ENCODE peak calls at places on chromosomes 5 and 9, in four cellular contexts. W, T, F and C are unnamed samples.

GRCh38 chr5:117286813-117287212 is 712.2 kb upstream of the SEMA6A start:
- DNase-seq in W (no peak), T (no peak), F (no peak), C (no peak)

GRCh38 chr5:116571568-116572321 is 2.9 kb downstream of the SEMA6A start:
- DNase-seq in W (peak; percentile 25), T (no peak), F (no peak), C (peak; percentile 39)

GRCh38 chr9:136174779-136175744 is 29.9 kb downstream of the LHX3 start:
- DNase-seq in W (no peak), T (peak; percentile 49), F (no peak), C (no peak)

GRCh38 chr5:10726179-10726912 is 34.7 kb downstream of the DAP start:
- DNase-seq in W (no peak), T (no peak), F (no peak), C (no peak)

GRCh38 chr5:139668924-139669680 is 21.0 kb downstream of the CXXC5 start:
- DNase-seq in W (no peak), T (no peak), F (no peak), C (no peak)

GRCh38 chr5:61951295-61951694 is 354.7 kb upstream of the KIF2A start:
- DNase-seq in W (no peak), T (no peak), F (no peak), C (no peak)

GRCh38 chr9:135144581-135145108 is 57.2 kb downstream of the OLFM1 start:
- DNase-seq in W (no peak), T (no peak), F (no peak), C (no peak)

GRCh38 chr5:32760091-32760509 is 49.0 kb downstream of the NPR3 start:
- DNase-seq in W (no peak), T (no peak), F (no peak), C (peak; percentile 19)

GRCh38 chr9:125262217-125262991 is 778 bp downstream of the GAPVD1 start:
- DNase-seq in W (no peak), T (no peak), F (no peak), C (peak; percentile 15)

GRCh38 chr5:171647043-171647899 is 138.3 kb upstream of the SMIM23 start:
- DNase-seq in W (no peak), T (no peak), F (no peak), C (peak; percentile 21)

GRCh38 chr5:77751328-77752023 is 24.7 kb downstream of the TBCA start:
- DNase-seq in W (no peak), T (no peak), F (no peak), C (no peak)

GRCh38 chr9:133309608-133310007 is 26.4 kb downstream of the SURF6 start:
- DNase-seq in W (no peak), T (no peak), F (no peak), C (no peak)

GRCh38 chr5:76689321-76690026 is 26.5 kb upstream of the F2R start:
- DNase-seq in W (no peak), T (no peak), F (no peak), C (no peak)

GRCh38 chr9:16526380-16526779 is 344.1 kb downstream of the BNC2 start:
- DNase-seq in W (no peak), T (no peak), F (no peak), C (no peak)

GRCh38 chr5:50965621-50966362 is 299.4 kb downstream of the PARP8 start:
- DNase-seq in W (peak; percentile 40), T (peak; percentile 59), F (no peak), C (no peak)

GRCh38 chr5:158953929-158954534 is 145.7 kb downstream of the EBF1 start:
- DNase-seq in W (no peak), T (no peak), F (peak; percentile 98), C (no peak)

GRCh38 chr9:95207403-95207802 is 110.1 kb downstream of the FANCC start:
- DNase-seq in W (no peak), T (no peak), F (no peak), C (no peak)

GRCh38 chr5:176501333-176501732 is 35.9 kb downstream of the RNF44 start:
- DNase-seq in W (no peak), T (no peak), F (no peak), C (no peak)

GRCh38 chr5:32961066-32961429 is 249.9 kb downstream of the NPR3 start:
- DNase-seq in W (no peak), T (no peak), F (no peak), C (no peak)

GRCh38 chr5:174324680-174325079 is 279.2 kb downstream of the NSG2 start:
- DNase-seq in W (no peak), T (no peak), F (no peak), C (no peak)

GRCh38 chr5:2300861-2301610 is 418.3 kb upstream of the IRX4 start:
- DNase-seq in W (no peak), T (no peak), F (no peak), C (no peak)

GRCh38 chr5:156186760-156187159 is 140.2 kb upstream of the SGCD start:
- DNase-seq in W (no peak), T (no peak), F (no peak), C (no peak)

GRCh38 chr5:124730381-124730780 is 16.1 kb downstream of the ZNF608 start:
- DNase-seq in W (no peak), T (no peak), F (no peak), C (no peak)

GRCh38 chr5:66710557-66710956 is 114.4 kb downstream of the MAST4 start:
- DNase-seq in W (no peak), T (no peak), F (no peak), C (no peak)

GRCh38 chr5:135662104-135662503 is 83.3 kb upstream of the CXCL14 start:
- DNase-seq in W (no peak), T (no peak), F (no peak), C (no peak)

GRCh38 chr5:129448654-129449053 is 11.4 kb upstream of the ADAMTS19 start:
- DNase-seq in W (no peak), T (no peak), F (no peak), C (no peak)

GRCh38 chr5:172450861-172451695 is 3.2 kb downstream of the SH3PXD2B start:
- DNase-seq in W (peak; percentile 64), T (peak; percentile 81), F (no peak), C (no peak)

GRCh38 chr9:123338710-123339665 is 17.0 kb upstream of the CRB2 start:
- DNase-seq in W (no peak), T (no peak), F (peak; percentile 94), C (no peak)

GRCh38 chr5:136458481-136458880 is 93.1 kb upstream of the TRPC7 start:
- DNase-seq in W (no peak), T (no peak), F (no peak), C (no peak)

GRCh38 chr9:130445268-130445983 is 665 bp downstream of the ASS1 start:
- DNase-seq in W (no peak), T (peak; percentile 65), F (no peak), C (peak; percentile 61)

GRCh38 chr5:72185717-72186388 is 78.6 kb downstream of the MAP1B start:
- DNase-seq in W (no peak), T (no peak), F (no peak), C (no peak)

GRCh38 chr5:111512026-111512405 is 319 bp downstream of the STARD4 start:
- DNase-seq in W (no peak), T (no peak), F (no peak), C (peak; percentile 18)

GRCh38 chr5:146797683-146798082 is 80.9 kb downstream of the PPP2R2B start:
- DNase-seq in W (no peak), T (peak; percentile 35), F (no peak), C (no peak)

GRCh38 chr5:73902327-73903051 is 276.5 kb downstream of the ARHGEF28 start:
- DNase-seq in W (peak; percentile 58), T (no peak), F (peak; percentile 55), C (peak; percentile 41)

GRCh38 chr5:73899916-73900315 is 273.9 kb downstream of the ARHGEF28 start:
- DNase-seq in W (no peak), T (no peak), F (no peak), C (no peak)

GRCh38 chr5:73900566-73900965 is 274.6 kb downstream of the ARHGEF28 start:
- DNase-seq in W (no peak), T (no peak), F (no peak), C (no peak)

GRCh38 chr5:73901455-73901854 is 275.5 kb downstream of the ARHGEF28 start:
- DNase-seq in W (no peak), T (no peak), F (no peak), C (no peak)

GRCh38 chr5:73901045-73901444 is 275.0 kb downstream of the ARHGEF28 start:
- DNase-seq in W (no peak), T (no peak), F (no peak), C (no peak)
- TF ChIP-seq TCF12 in W (no peak), T (no peak), F (no peak), C (no peak)

GRCh38 chr5:97986069-97986468 is 787.4 kb upstream of the RGMB start:
- DNase-seq in W (no peak), T (no peak), F (no peak), C (no peak)
- TF ChIP-seq MAX in W (no peak), T (no peak), F (no peak), C (no peak)

GRCh38 chr5:3518576-3518975 is 77.1 kb upstream of the IRX1 start:
- DNase-seq in W (no peak), T (no peak), F (no peak), C (no peak)
- TF ChIP-seq TCF12 in W (no peak), T (no peak), F (no peak), C (no peak)

GRCh38 chr9:114177423-114178064 is 22.2 kb downstream of the COL27A1 start:
- DNase-seq in W (no peak), T (no peak), F (no peak), C (no peak)

GRCh38 chr9:114176601-114177295 is 21.4 kb downstream of the COL27A1 start:
- DNase-seq in W (peak; percentile 68), T (no peak), F (no peak), C (no peak)

GRCh38 chr9:114174557-114174875 is 19.2 kb downstream of the COL27A1 start:
- DNase-seq in W (no peak), T (no peak), F (no peak), C (no peak)

GRCh38 chr9:114172981-114173833 is 17.9 kb downstream of the COL27A1 start:
- DNase-seq in W (no peak), T (no peak), F (no peak), C (peak; percentile 26)

GRCh38 chr9:114174876-114175771 is 19.8 kb downstream of the COL27A1 start:
- DNase-seq in W (peak; percentile 58), T (no peak), F (no peak), C (peak; percentile 99)
- TF ChIP-seq MAX in W (peak; percentile 79), T (no peak), F (no peak), C (peak; percentile 66)

GRCh38 chr5:120779674-120780073 is 315.6 kb downstream of the PRR16 start:
- DNase-seq in W (no peak), T (no peak), F (no peak), C (no peak)

DNA sequence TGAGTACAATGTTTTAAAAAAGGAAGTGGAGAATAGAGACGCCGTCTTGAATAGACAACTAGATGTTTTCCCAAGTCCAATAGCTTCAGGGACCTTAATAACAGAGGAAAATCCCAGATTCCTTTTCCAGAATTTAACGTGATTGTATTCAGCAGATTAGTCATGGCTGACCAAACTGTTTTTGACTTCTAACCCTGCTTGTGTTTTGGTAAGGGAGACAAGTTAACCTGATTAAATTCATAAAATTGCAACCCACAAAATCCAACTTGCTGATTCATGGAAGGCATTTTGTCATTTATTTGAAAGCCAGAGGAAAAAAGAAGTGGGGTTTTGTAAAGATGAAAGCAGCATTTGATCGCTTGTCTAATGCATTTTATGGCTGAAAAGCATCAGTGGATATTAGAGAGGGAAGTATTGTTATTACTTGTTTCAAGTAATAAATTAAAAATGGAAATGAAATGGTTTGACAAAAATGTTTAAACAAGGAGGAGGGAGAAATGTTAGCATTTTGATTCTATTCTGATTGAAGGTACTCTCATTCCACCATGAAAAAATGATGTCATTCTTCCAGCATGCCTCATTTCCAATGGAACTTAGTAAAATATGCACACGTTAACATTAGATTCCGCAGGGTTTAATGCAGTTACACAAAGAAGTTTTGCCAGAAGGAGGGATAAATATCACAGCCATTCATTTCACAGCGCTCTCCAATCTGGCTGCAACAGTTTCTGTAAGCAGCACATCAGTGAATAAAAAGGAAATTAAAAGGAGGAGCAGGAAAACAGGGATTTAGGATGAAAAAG is 314.6 kb downstream of the PRR16 start:
- DNase-seq in W (no peak), T (no peak), F (no peak), C (no peak)
- TF ChIP-seq TCF12 in W (no peak), T (no peak), F (no peak), C (no peak)